ENCODE peak calls at places on chromosomes 11 and 22, in four cellular contexts. I is GM12891, E is HTR-8/SVneo, F is activated T-helper 1 cell treated with Interleukin-2 at 50 U/mL for 16 hours. V is an unnamed sample.

GRCh38 chr11:74144592-74144991 is 26.2 kb downstream of the C2CD3 start:
- DNase-seq in E (no peak), F (no peak), I (no peak), V (no peak)

GRCh38 chr22:46609175-46609690 is 11.0 kb upstream of the GRAMD4 start:
- DNase-seq in E (no peak), I (no peak), F (no peak), V (no peak)

GRCh38 chr11:73227571-73228211 is 9.6 kb downstream of the P2RY2 start:
- DNase-seq in F (no peak), E (no peak), I (no peak), V (no peak)

GRCh38 chr11:6634534-6634933 is 15.3 kb upstream of the TPP1 start:
- DNase-seq in E (no peak), I (no peak), F (no peak), V (no peak)

GRCh38 chr11:7665473-7666291 is 7.6 kb downstream of the CYB5R2 start:
- DNase-seq in F (peak; percentile 35), E (peak; percentile 84), I (peak; percentile 85), V (peak; percentile 31)

GRCh38 chr22:38870312-38870741 is 1.7 kb downstream of the CBX6 start:
- DNase-seq in E (peak; percentile 73), F (peak; percentile 69), I (peak; percentile 50), V (peak; percentile 64)

GRCh38 chr22:41526802-41527799 is 17.2 kb downstream of the POLR3H start:
- DNase-seq in I (peak; percentile 81), E (peak; percentile 52), F (peak; percentile 55), V (peak; percentile 37)

GRCh38 chr11:8906629-8907028 is 4.4 kb upstream of the AKIP1 start:
- DNase-seq in I (no peak), F (no peak), E (peak; percentile 87), V (no peak)

GRCh38 chr11:41879186-41879738 is 419.8 kb upstream of the LRRC4C start:
- DNase-seq in F (no peak), I (no peak), E (no peak), V (no peak)

GRCh38 chr11:65429069-65429681 is 6.6 kb downstream of the NEAT1 start:
- DNase-seq in F (no peak), I (no peak), E (no peak), V (no peak)

GRCh38 chr11:1181858-1182535 is 24.2 kb downstream of the MUC5AC start:
- DNase-seq in F (no peak), E (no peak), I (no peak), V (no peak)

GRCh38 chr11:3166268-3167142 is 1.4 kb upstream of the OSBPL5 start:
- DNase-seq in I (peak; percentile 5), F (no peak), E (no peak), V (no peak)

GRCh38 chr11:86748296-86748695 is 52.0 kb upstream of the PRSS23 start:
- DNase-seq in E (no peak), F (no peak), I (no peak), V (no peak)

GRCh38 chr11:123020968-123021367 is 39.3 kb upstream of the BSX start:
- DNase-seq in F (no peak), E (peak; percentile 73), I (peak; percentile 53), V (no peak)